ENCODE peak calls at places on chromosomes 11 and 22, in nine cellular contexts. One of them, this sample, is unnamed. For H3K4me1, the result is how much of the 10 kb centered on the place peaks cover.

GRCh38 chr11:9651899-9652748 is 11.8 kb upstream of the SWAP70 start:
- DNase-seq in body of pancreas: no peak
- DNase-seq in K562: peak
- DNase-seq in OCI-LY7: no peak
- DNase-seq in psoas muscle: no peak
- DNase-seq in CD8-positive, alpha-beta T cell: no peak
- DNase-seq in right lobe of liver: no peak
- DNase-seq in neuronal stem cell: no peak
- DNase-seq in naive thymus-derived CD4-positive, alpha-beta T cell: no peak
- DNase-seq in this sample: no peak

GRCh38 chr22:47783433-47784366 is 1021.2 kb downstream of the TBC1D22A start:
- DNase-seq in CD8-positive, alpha-beta T cell: no peak
- DNase-seq in OCI-LY7: no peak
- DNase-seq in body of pancreas: no peak
- DNase-seq in psoas muscle: no peak
- DNase-seq in K562: no peak
- DNase-seq in right lobe of liver: no peak
- DNase-seq in naive thymus-derived CD4-positive, alpha-beta T cell: no peak
- DNase-seq in neuronal stem cell: no peak
- DNase-seq in this sample: no peak

GRCh38 chr22:46748948-46749681 is 11.1 kb upstream of the CERK start:
- DNase-seq in neuronal stem cell: no peak
- DNase-seq in psoas muscle: no peak
- DNase-seq in K562: no peak
- DNase-seq in CD8-positive, alpha-beta T cell: peak
- DNase-seq in naive thymus-derived CD4-positive, alpha-beta T cell: peak
- DNase-seq in body of pancreas: no peak
- DNase-seq in OCI-LY7: no peak
- DNase-seq in right lobe of liver: no peak
- DNase-seq in this sample: no peak

GRCh38 chr11:127843483-127844396 is 743.6 kb downstream of the ETS1 start:
- DNase-seq in neuronal stem cell: peak
- DNase-seq in naive thymus-derived CD4-positive, alpha-beta T cell: peak
- DNase-seq in CD8-positive, alpha-beta T cell: peak
- DNase-seq in psoas muscle: peak
- DNase-seq in right lobe of liver: peak
- DNase-seq in K562: peak
- DNase-seq in body of pancreas: peak
- DNase-seq in OCI-LY7: peak
- DNase-seq in this sample: peak

GRCh38 chr11:132588366-132588765 is 943.9 kb downstream of the OPCML start:
- DNase-seq in psoas muscle: no peak
- DNase-seq in OCI-LY7: no peak
- DNase-seq in right lobe of liver: no peak
- DNase-seq in neuronal stem cell: no peak
- DNase-seq in CD8-positive, alpha-beta T cell: no peak
- DNase-seq in K562: no peak
- DNase-seq in naive thymus-derived CD4-positive, alpha-beta T cell: no peak
- DNase-seq in body of pancreas: no peak
- DNase-seq in this sample: no peak

GRCh38 chr22:25645964-25646363 is 81.5 kb downstream of the GRK3 start:
- DNase-seq in CD8-positive, alpha-beta T cell: no peak
- DNase-seq in naive thymus-derived CD4-positive, alpha-beta T cell: no peak
- DNase-seq in right lobe of liver: no peak
- DNase-seq in OCI-LY7: no peak
- DNase-seq in body of pancreas: no peak
- DNase-seq in psoas muscle: no peak
- DNase-seq in K562: no peak
- DNase-seq in neuronal stem cell: no peak
- DNase-seq in this sample: no peak

GRCh38 chr11:21810650-21811049 is 382.2 kb upstream of the ANO5 start:
- DNase-seq in psoas muscle: peak
- DNase-seq in CD8-positive, alpha-beta T cell: no peak
- DNase-seq in body of pancreas: no peak
- DNase-seq in neuronal stem cell: no peak
- DNase-seq in right lobe of liver: no peak
- DNase-seq in K562: no peak
- DNase-seq in OCI-LY7: no peak
- DNase-seq in naive thymus-derived CD4-positive, alpha-beta T cell: no peak
- DNase-seq in this sample: peak

GRCh38 chr22:33401291-33401690 is 343.1 kb upstream of the SYN3 start:
- DNase-seq in body of pancreas: no peak
- DNase-seq in neuronal stem cell: no peak
- DNase-seq in OCI-LY7: no peak
- DNase-seq in CD8-positive, alpha-beta T cell: no peak
- DNase-seq in K562: no peak
- DNase-seq in right lobe of liver: no peak
- DNase-seq in psoas muscle: no peak
- DNase-seq in naive thymus-derived CD4-positive, alpha-beta T cell: no peak
- DNase-seq in this sample: no peak

GRCh38 chr22:28282346-28282745 is 363.3 kb upstream of the PITPNB start:
- DNase-seq in right lobe of liver: no peak
- DNase-seq in K562: no peak
- DNase-seq in neuronal stem cell: no peak
- DNase-seq in OCI-LY7: no peak
- DNase-seq in body of pancreas: no peak
- DNase-seq in naive thymus-derived CD4-positive, alpha-beta T cell: no peak
- DNase-seq in CD8-positive, alpha-beta T cell: no peak
- DNase-seq in psoas muscle: no peak
- DNase-seq in this sample: no peak

GRCh38 chr22:22702159-22702873 is 57.9 kb downstream of the GGTLC2 start:
- DNase-seq in neuronal stem cell: no peak
- DNase-seq in OCI-LY7: peak
- DNase-seq in body of pancreas: no peak
- DNase-seq in naive thymus-derived CD4-positive, alpha-beta T cell: no peak
- DNase-seq in psoas muscle: no peak
- DNase-seq in K562: no peak
- DNase-seq in CD8-positive, alpha-beta T cell: no peak
- DNase-seq in right lobe of liver: no peak
- DNase-seq in this sample: no peak

GRCh38 chr22:39818050-39818449 is 75.5 kb downstream of the ENTHD1 start:
- DNase-seq in K562: peak
- DNase-seq in OCI-LY7: no peak
- DNase-seq in naive thymus-derived CD4-positive, alpha-beta T cell: no peak
- DNase-seq in body of pancreas: no peak
- DNase-seq in CD8-positive, alpha-beta T cell: no peak
- DNase-seq in psoas muscle: no peak
- DNase-seq in right lobe of liver: no peak
- DNase-seq in neuronal stem cell: no peak
- DNase-seq in this sample: no peak

GRCh38 chr11:76652989-76653673 is 17.4 kb downstream of the LRRC32 start:
- DNase-seq in OCI-LY7: no peak
- DNase-seq in CD8-positive, alpha-beta T cell: no peak
- DNase-seq in psoas muscle: no peak
- DNase-seq in body of pancreas: no peak
- DNase-seq in K562: no peak
- DNase-seq in naive thymus-derived CD4-positive, alpha-beta T cell: no peak
- DNase-seq in neuronal stem cell: no peak
- DNase-seq in right lobe of liver: no peak
- DNase-seq in this sample: no peak

GRCh38 chr11:69573751-69574382 is 67.1 kb upstream of the CCND1 start:
- DNase-seq in K562: no peak
- DNase-seq in OCI-LY7: no peak
- DNase-seq in right lobe of liver: no peak
- DNase-seq in psoas muscle: no peak
- DNase-seq in neuronal stem cell: no peak
- DNase-seq in CD8-positive, alpha-beta T cell: no peak
- DNase-seq in naive thymus-derived CD4-positive, alpha-beta T cell: no peak
- DNase-seq in body of pancreas: no peak
- DNase-seq in this sample: no peak

GRCh38 chr11:92711913-92712312 is 257.5 kb upstream of the MTNR1B start:
- DNase-seq in body of pancreas: no peak
- DNase-seq in right lobe of liver: no peak
- DNase-seq in neuronal stem cell: no peak
- DNase-seq in psoas muscle: no peak
- DNase-seq in naive thymus-derived CD4-positive, alpha-beta T cell: no peak
- DNase-seq in CD8-positive, alpha-beta T cell: no peak
- DNase-seq in K562: no peak
- DNase-seq in OCI-LY7: no peak
- DNase-seq in this sample: no peak

GRCh38 chr11:92707173-92707619 is 262.3 kb upstream of the MTNR1B start:
- DNase-seq in neuronal stem cell: no peak
- DNase-seq in naive thymus-derived CD4-positive, alpha-beta T cell: no peak
- DNase-seq in CD8-positive, alpha-beta T cell: no peak
- DNase-seq in body of pancreas: no peak
- DNase-seq in K562: no peak
- DNase-seq in OCI-LY7: no peak
- DNase-seq in right lobe of liver: no peak
- DNase-seq in psoas muscle: peak
- DNase-seq in this sample: peak

GRCh38 chr11:92707665-92708064 is 261.8 kb upstream of the MTNR1B start:
- DNase-seq in psoas muscle: no peak
- DNase-seq in naive thymus-derived CD4-positive, alpha-beta T cell: no peak
- DNase-seq in neuronal stem cell: no peak
- DNase-seq in OCI-LY7: no peak
- DNase-seq in CD8-positive, alpha-beta T cell: no peak
- DNase-seq in right lobe of liver: no peak
- DNase-seq in K562: no peak
- DNase-seq in body of pancreas: no peak
- DNase-seq in this sample: no peak

GRCh38 chr11:92714111-92714510 is 255.3 kb upstream of the MTNR1B start:
- DNase-seq in CD8-positive, alpha-beta T cell: no peak
- DNase-seq in K562: no peak
- DNase-seq in psoas muscle: no peak
- DNase-seq in naive thymus-derived CD4-positive, alpha-beta T cell: no peak
- DNase-seq in right lobe of liver: no peak
- DNase-seq in body of pancreas: no peak
- DNase-seq in OCI-LY7: no peak
- DNase-seq in neuronal stem cell: no peak
- DNase-seq in this sample: no peak

GRCh38 chr11:92709329-92709728 is 260.1 kb upstream of the MTNR1B start:
- DNase-seq in CD8-positive, alpha-beta T cell: no peak
- DNase-seq in OCI-LY7: no peak
- DNase-seq in naive thymus-derived CD4-positive, alpha-beta T cell: no peak
- DNase-seq in right lobe of liver: no peak
- DNase-seq in psoas muscle: no peak
- DNase-seq in K562: no peak
- DNase-seq in neuronal stem cell: no peak
- DNase-seq in body of pancreas: no peak
- DNase-seq in this sample: no peak
- H3K4me1 ChIP-seq in CD8-positive, alpha-beta T cell: under half
- H3K4me1 ChIP-seq in OCI-LY7: under half
- H3K4me1 ChIP-seq in naive thymus-derived CD4-positive, alpha-beta T cell: under half
- H3K4me1 ChIP-seq in right lobe of liver: under half
- H3K4me1 ChIP-seq in psoas muscle: under half
- H3K4me1 ChIP-seq in K562: under half
- H3K4me1 ChIP-seq in neuronal stem cell: under half
- H3K4me1 ChIP-seq in body of pancreas: under half
- H3K4me1 ChIP-seq in this sample: under half

GRCh38 chr11:73995731-73996130 is 13.1 kb upstream of the UCP2 start:
- DNase-seq in naive thymus-derived CD4-positive, alpha-beta T cell: peak
- DNase-seq in CD8-positive, alpha-beta T cell: peak
- DNase-seq in neuronal stem cell: no peak
- DNase-seq in OCI-LY7: peak
- DNase-seq in right lobe of liver: no peak
- DNase-seq in body of pancreas: no peak
- DNase-seq in K562: no peak
- DNase-seq in psoas muscle: no peak
- DNase-seq in this sample: no peak
- H3K27ac ChIP-seq in naive thymus-derived CD4-positive, alpha-beta T cell: peak
- H3K27ac ChIP-seq in CD8-positive, alpha-beta T cell: peak
- H3K27ac ChIP-seq in neuronal stem cell: no peak
- H3K27ac ChIP-seq in OCI-LY7: peak
- H3K27ac ChIP-seq in right lobe of liver: no peak
- H3K27ac ChIP-seq in body of pancreas: no peak
- H3K27ac ChIP-seq in K562: no peak
- H3K27ac ChIP-seq in psoas muscle: no peak
- H3K27ac ChIP-seq in this sample: no peak

GRCh38 chr22:50483977-50484853 is 2.4 kb upstream of the MIOX start:
- DNase-seq in CD8-positive, alpha-beta T cell: peak
- DNase-seq in body of pancreas: peak
- DNase-seq in K562: no peak
- DNase-seq in psoas muscle: no peak
- DNase-seq in neuronal stem cell: no peak
- DNase-seq in right lobe of liver: no peak
- DNase-seq in naive thymus-derived CD4-positive, alpha-beta T cell: no peak
- DNase-seq in OCI-LY7: no peak
- DNase-seq in this sample: no peak
- H3K4me3 ChIP-seq in CD8-positive, alpha-beta T cell: no peak
- H3K4me3 ChIP-seq in body of pancreas: no peak
- H3K4me3 ChIP-seq in K562: no peak
- H3K4me3 ChIP-seq in psoas muscle: no peak
- H3K4me3 ChIP-seq in neuronal stem cell: no peak
- H3K4me3 ChIP-seq in right lobe of liver: no peak
- H3K4me3 ChIP-seq in naive thymus-derived CD4-positive, alpha-beta T cell: no peak
- H3K4me3 ChIP-seq in OCI-LY7: no peak
- H3K4me3 ChIP-seq in this sample: no peak

GRCh38 chr11:102320679-102321078 is 3.4 kb downstream of the BIRC3 start:
- DNase-seq in neuronal stem cell: no peak
- DNase-seq in psoas muscle: no peak
- DNase-seq in naive thymus-derived CD4-positive, alpha-beta T cell: no peak
- DNase-seq in CD8-positive, alpha-beta T cell: no peak
- DNase-seq in K562: no peak
- DNase-seq in right lobe of liver: no peak
- DNase-seq in OCI-LY7: peak
- DNase-seq in body of pancreas: no peak
- DNase-seq in this sample: no peak
- H3K4me1 ChIP-seq in neuronal stem cell: under half
- H3K4me1 ChIP-seq in psoas muscle: under half
- H3K4me1 ChIP-seq in naive thymus-derived CD4-positive, alpha-beta T cell: under half
- H3K4me1 ChIP-seq in CD8-positive, alpha-beta T cell: half or more
- H3K4me1 ChIP-seq in K562: under half
- H3K4me1 ChIP-seq in right lobe of liver: under half
- H3K4me1 ChIP-seq in OCI-LY7: half or more
- H3K4me1 ChIP-seq in body of pancreas: under half
- H3K4me1 ChIP-seq in this sample: under half

GRCh38 chr22:37896181-37896592 is 9.9 kb upstream of the MICALL1 start:
- DNase-seq in neuronal stem cell: no peak
- DNase-seq in naive thymus-derived CD4-positive, alpha-beta T cell: peak
- DNase-seq in psoas muscle: no peak
- DNase-seq in CD8-positive, alpha-beta T cell: peak
- DNase-seq in body of pancreas: no peak
- DNase-seq in K562: no peak
- DNase-seq in OCI-LY7: peak
- DNase-seq in right lobe of liver: no peak
- DNase-seq in this sample: no peak
- H3K27ac ChIP-seq in neuronal stem cell: no peak
- H3K27ac ChIP-seq in naive thymus-derived CD4-positive, alpha-beta T cell: peak
- H3K27ac ChIP-seq in psoas muscle: no peak
- H3K27ac ChIP-seq in CD8-positive, alpha-beta T cell: peak
- H3K27ac ChIP-seq in body of pancreas: peak
- H3K27ac ChIP-seq in K562: peak
- H3K27ac ChIP-seq in OCI-LY7: peak
- H3K27ac ChIP-seq in right lobe of liver: peak
- H3K27ac ChIP-seq in this sample: no peak

GRCh38 chr11:102177974-102178631 is 67.9 kb downstream of the YAP1 start:
- DNase-seq in OCI-LY7: no peak
- DNase-seq in psoas muscle: no peak
- DNase-seq in neuronal stem cell: no peak
- DNase-seq in body of pancreas: no peak
- DNase-seq in CD8-positive, alpha-beta T cell: no peak
- DNase-seq in K562: no peak
- DNase-seq in naive thymus-derived CD4-positive, alpha-beta T cell: no peak
- DNase-seq in right lobe of liver: no peak
- DNase-seq in this sample: no peak
- H3K4me3 ChIP-seq in OCI-LY7: no peak
- H3K4me3 ChIP-seq in psoas muscle: no peak
- H3K4me3 ChIP-seq in neuronal stem cell: no peak
- H3K4me3 ChIP-seq in body of pancreas: no peak
- H3K4me3 ChIP-seq in CD8-positive, alpha-beta T cell: no peak
- H3K4me3 ChIP-seq in K562: no peak
- H3K4me3 ChIP-seq in naive thymus-derived CD4-positive, alpha-beta T cell: no peak
- H3K4me3 ChIP-seq in right lobe of liver: no peak
- H3K4me3 ChIP-seq in this sample: no peak

This sample was measured in SJCRH30.